ENCODE peak calls at places on chromosomes 4 and X, in eight cellular contexts. B is iPS-NIHi11; Q is activated naive CD8-positive, alpha-beta T cell treated with anti-CD3 and anti-CD28 coated beads, Interleukin-2, amount 50 U/mL, for 24 hours; J is activated CD4-positive, CD25-positive, alpha-beta regulatory T cell; X is ELF-1; L is progenitor cell of endocrine pancreas; T is fibroblast of gingiva; V is fibroblast of mammary gland. N is an unnamed sample.

GRCh38 chrX:106300239-106300638 is 132.1 kb downstream of the PWWP3B start:
- DNase-seq in X (no peak), L (no peak), T (no peak), Q (no peak), V (peak), B (no peak), J (no peak), N (no peak)

GRCh38 chr4:114813961-114814360 is 215.4 kb downstream of the UGT8 start:
- DNase-seq in V (no peak), T (no peak), B (no peak), X (no peak), J (no peak), Q (no peak), L (no peak), N (no peak)

GRCh38 chr4:124111411-124111810 is 601.1 kb downstream of the ANKRD50 start:
- DNase-seq in X (no peak), J (no peak), V (no peak), B (no peak), L (no peak), T (no peak), Q (no peak), N (no peak)

GRCh38 chr4:101711590-101712255 is 78.8 kb upstream of the BANK1 start:
- DNase-seq in L (no peak), B (no peak), X (no peak), T (no peak), J (no peak), V (peak), Q (no peak), N (no peak)

GRCh38 chrX:53045002-53045401 is 3.6 kb upstream of the GPR173 start:
- DNase-seq in B (no peak), V (no peak), T (no peak), L (no peak), Q (no peak), X (no peak), J (no peak), N (no peak)

GRCh38 chr4:65971686-65972085 is 301.4 kb upstream of the EPHA5 start:
- DNase-seq in T (no peak), J (no peak), X (no peak), Q (no peak), V (no peak), B (no peak), L (no peak), N (no peak)

GRCh38 chr4:126939401-126939800 is 693.4 kb upstream of the INTU start:
- DNase-seq in J (no peak), T (peak), X (peak), L (no peak), Q (no peak), V (peak), B (no peak), N (no peak)

GRCh38 chrX:46317158-46317557 is 228.1 kb downstream of the ZNF674 start:
- DNase-seq in V (no peak), X (no peak), J (no peak), B (no peak), T (no peak), Q (no peak), L (no peak), N (no peak)

GRCh38 chr4:185304944-185305690 is 90.6 kb downstream of the LRP2BP start:
- DNase-seq in V (peak), Q (peak), X (peak), B (peak), J (no peak), T (peak), L (no peak), N (peak)

GRCh38 chr4:159766241-159766640 is 663.4 kb downstream of the RAPGEF2 start:
- DNase-seq in J (no peak), L (no peak), B (no peak), X (no peak), T (no peak), V (no peak), Q (no peak), N (no peak)

GRCh38 chrX:28966335-28966734 is 379.1 kb downstream of the IL1RAPL1 start:
- DNase-seq in Q (no peak), B (no peak), V (no peak), X (no peak), J (no peak), L (no peak), T (peak), N (no peak)

GRCh38 chr4:141643557-141643956 is 7.2 kb downstream of the IL15 start:
- DNase-seq in B (no peak), L (no peak), X (no peak), V (peak), J (no peak), T (peak), Q (no peak), N (no peak)

GRCh38 chrX:154004315-154004714 is 15.4 kb downstream of the IRAK1 start:
- DNase-seq in V (no peak), X (no peak), T (no peak), J (no peak), B (no peak), Q (no peak), L (no peak), N (no peak)